ENCODE peak calls at places on chromosome X, in seven cellular contexts. I is stimulated activated CD8-positive, alpha-beta memory T cell treated with anti-CD3 and anti-CD28 coated beads, Interleukin-4, amount 100 ng/mL, for 1 hour; S is GM12865; Y is aorta; Z is fibroblast of mammary gland; A is effector memory CD8-positive, alpha-beta T cell; X is B cell. Q is an unnamed sample.

GRCh38 chrX:13024911-13025454 is 19.4 kb downstream of the FAM9C start:
- DNase-seq in X (no peak), Z (no peak), I (no peak), Y (no peak), S (no peak), A (no peak), Q (no peak)

GRCh38 chrX:42776195-42776594 is 1.8 kb downstream of the PPP1R2C start:
- DNase-seq in S (peak), Y (no peak), A (no peak), X (no peak), Z (peak), I (no peak), Q (no peak)

GRCh38 chrX:40484408-40485091 is 96.2 kb upstream of the ATP6AP2 start:
- DNase-seq in Z (no peak), S (no peak), Y (no peak), I (no peak), X (no peak), A (no peak), Q (no peak)

GRCh38 chrX:109393859-109394258 is 88.0 kb downstream of the GUCY2F start:
- DNase-seq in I (no peak), A (no peak), Z (peak), S (peak), X (no peak), Y (no peak), Q (peak)

GRCh38 chrX:13220916-13221315 is 98.9 kb downstream of the ATXN3L start:
- DNase-seq in Y (no peak), I (no peak), Z (peak), S (peak), A (no peak), X (no peak), Q (peak)

GRCh38 chrX:46770817-46771163 is 11.9 kb upstream of the SLC9A7 start:
- DNase-seq in Y (no peak), S (no peak), Z (peak), A (no peak), I (no peak), X (no peak), Q (no peak)

GRCh38 chrX:71935542-71935941 is 24.9 kb downstream of the NHSL2 start:
- DNase-seq in I (no peak), X (no peak), Y (no peak), Z (no peak), S (no peak), A (no peak), Q (no peak)

GRCh38 chrX:53990201-53990600 is 54.1 kb downstream of the PHF8 start:
- DNase-seq in X (no peak), S (no peak), Y (no peak), A (no peak), I (no peak), Z (no peak), Q (no peak)

Q was measured in GM10248.